ENCODE peak calls at places on chromosomes 13 and 19, in four cellular contexts. T is WTC11, M is H1, P is K562. X is an unnamed sample.
A peak's percentile ranks its signal among the peaks of the same experiment; 100 is the strongest.

GRCh38 chr13:110306340-110306959 is 507 bp downstream of the COL4A1 start:
- DNase-seq in M (no peak), P (no peak), T (peak; percentile 51), X (peak; percentile 64)

GRCh38 chr13:59012731-59013130 is 1151.0 kb downstream of the DIAPH3 start:
- DNase-seq in T (peak; percentile 26), P (no peak), M (no peak), X (no peak)

GRCh38 chr19:13794388-13794751 is 873 bp upstream of the ZSWIM4 start:
- DNase-seq in M (no peak), P (no peak), T (no peak), X (no peak)

GRCh38 chr19:54817670-54818536 is 1.6 kb downstream of the KIR3DL1 start:
- DNase-seq in M (no peak), T (no peak), P (no peak), X (no peak)

GRCh38 chr19:54439174-54439851 is 9.7 kb upstream of the LENG8 start:
- DNase-seq in T (peak; percentile 79), M (no peak), P (peak; percentile 47), X (peak; percentile 63)

GRCh38 chr13:110209950-110210603 is 96.9 kb downstream of the COL4A1 start:
- DNase-seq in P (no peak), T (no peak), M (no peak), X (no peak)

GRCh38 chr19:4390862-4391693 is 9.3 kb downstream of the SH3GL1 start:
- DNase-seq in M (no peak), P (no peak), T (no peak), X (no peak)

GRCh38 chr13:113854238-113855011 is 9.5 kb downstream of the GAS6 start:
- DNase-seq in T (no peak), M (no peak), P (no peak), X (no peak)

GRCh38 chr19:14843587-14843986 is 5.1 kb downstream of the OR7A10 start:
- DNase-seq in M (no peak), P (no peak), T (no peak), X (no peak)

GRCh38 chr13:62356977-62357376 is 941.3 kb upstream of the PCDH20 start:
- DNase-seq in P (no peak), M (no peak), T (no peak), X (no peak)

GRCh38 chr19:15280915-15281683 is 48.9 kb upstream of the EPHX3 start:
- DNase-seq in P (peak; percentile 66), M (no peak), T (no peak), X (peak; percentile 70)

GRCh38 chr19:42401365-42402303 is 11.5 kb upstream of the CNFN start:
- DNase-seq in M (peak; percentile 78), P (peak; percentile 81), T (peak; percentile 89), X (peak; percentile 90)

DNA sequence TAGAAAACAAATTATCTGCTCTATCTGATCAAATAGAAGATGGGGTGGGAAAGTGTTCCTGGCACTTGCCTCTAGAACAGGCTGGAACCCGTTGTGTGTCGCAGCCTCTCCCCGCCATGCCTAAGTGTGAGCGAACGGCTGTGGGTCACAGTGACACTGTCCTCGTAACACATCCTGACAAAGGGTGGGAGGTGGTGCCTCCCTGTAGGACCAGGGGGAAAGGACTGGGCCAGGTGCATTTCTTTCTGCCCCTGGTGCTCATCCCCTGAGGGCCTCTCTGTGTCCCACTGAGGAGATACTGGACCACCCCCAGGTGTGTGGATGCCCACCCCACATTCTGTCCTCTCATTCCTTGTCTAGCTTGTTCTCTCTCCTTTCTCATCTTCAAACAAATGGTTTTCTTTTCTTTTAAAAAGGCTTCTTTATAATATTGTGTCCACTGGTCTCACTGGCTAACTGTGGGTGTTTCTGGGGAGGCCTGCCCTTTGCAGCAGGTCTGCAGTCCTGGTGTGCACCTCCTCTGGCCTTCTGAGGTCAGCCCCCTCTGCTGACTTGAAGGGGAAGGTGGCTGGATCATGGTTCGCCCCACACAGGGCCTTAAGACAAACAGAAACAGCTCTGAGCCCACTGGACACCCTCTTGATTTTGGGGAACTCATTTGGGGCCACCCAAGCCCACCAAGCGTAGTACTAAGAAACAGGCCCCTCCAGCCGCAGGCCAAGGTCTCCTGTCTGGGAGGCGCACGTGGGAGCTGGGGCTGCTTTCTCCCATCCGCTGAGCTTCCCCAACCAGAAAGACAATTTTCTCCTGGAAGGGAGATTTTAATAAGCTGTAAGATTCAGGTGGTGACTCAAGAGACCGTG is 152.5 kb upstream of the SOX1 start:
- DNase-seq in M (no peak), T (peak; percentile 5), P (no peak), X (no peak)
- TF ChIP-seq TEAD4 in M (no peak), T (no peak), P (no peak), X (no peak)

DNA sequence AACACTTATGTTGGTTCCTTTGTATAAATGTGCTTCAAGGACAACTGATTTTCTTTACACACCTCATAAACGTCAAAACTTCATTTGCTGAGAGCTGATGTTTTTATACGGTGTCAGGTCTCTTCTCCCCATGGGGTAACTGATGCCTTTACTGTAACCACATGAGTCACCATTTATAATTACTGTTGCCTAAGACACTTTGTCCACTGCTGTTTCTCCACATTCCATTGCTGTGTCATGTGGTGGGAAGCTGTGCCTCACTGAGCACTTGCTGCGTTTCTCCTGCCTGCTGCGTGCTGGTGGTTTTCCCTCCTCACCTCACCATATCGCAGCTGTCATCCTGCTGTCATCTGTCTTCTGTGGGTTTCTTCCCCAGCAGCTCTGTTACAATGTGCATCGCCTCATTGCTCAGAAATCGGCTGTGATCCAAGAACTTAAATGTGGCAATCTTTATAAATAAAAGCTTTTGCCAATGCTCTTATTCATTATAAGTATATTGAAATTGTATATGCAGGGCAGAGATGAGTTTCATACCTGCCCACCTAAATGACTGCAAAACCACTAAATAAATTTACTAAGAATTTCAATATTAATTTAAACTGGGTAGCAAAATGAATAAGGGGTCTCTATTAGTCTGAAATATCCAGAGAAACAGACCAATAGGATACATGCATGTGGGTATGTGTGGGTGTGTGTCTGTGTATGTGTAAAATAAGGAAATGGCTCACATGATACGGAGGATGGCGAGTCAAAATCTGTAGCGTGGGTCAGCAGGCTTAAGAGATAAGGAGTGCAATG is 547.0 kb upstream of the SLITRK5 start:
- DNase-seq in M (peak; percentile 19), P (peak; percentile 48), T (peak; percentile 16), X (no peak)
- TF ChIP-seq TEAD4 in M (peak; percentile 86), P (no peak), T (no peak), X (no peak)

DNA sequence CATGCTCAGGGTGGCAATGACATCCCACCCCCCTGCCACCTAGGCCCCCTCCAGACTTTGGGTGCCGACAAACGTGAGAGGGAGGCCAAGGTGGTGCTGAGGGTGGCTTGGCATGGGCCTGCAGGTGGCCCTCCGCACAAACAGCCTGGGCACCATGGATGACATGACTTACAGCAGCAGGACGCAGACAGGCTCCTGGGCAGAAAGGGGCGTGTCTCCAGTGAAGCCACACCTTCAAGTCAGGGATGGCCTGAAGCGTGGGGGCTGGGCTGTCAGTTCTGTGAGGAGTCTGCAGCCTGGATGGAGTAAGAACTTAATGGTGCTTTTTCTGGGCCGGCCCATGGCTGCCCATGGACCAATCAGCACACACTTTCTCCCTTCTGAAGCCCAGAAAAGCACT is 25.3 kb downstream of the POMP start:
- DNase-seq in T (peak; percentile 91), P (peak; percentile 45), M (peak; percentile 68), X (no peak)
- TF ChIP-seq TEAD4 in T (no peak), P (no peak), M (no peak), X (no peak)

GRCh38 chr13:40660270-40660669 is 6.2 kb downstream of the FOXO1 start:
- DNase-seq in M (no peak), P (no peak), T (no peak), X (no peak)
- TF ChIP-seq TEAD4 in M (no peak), P (no peak), T (no peak), X (no peak)

DNA sequence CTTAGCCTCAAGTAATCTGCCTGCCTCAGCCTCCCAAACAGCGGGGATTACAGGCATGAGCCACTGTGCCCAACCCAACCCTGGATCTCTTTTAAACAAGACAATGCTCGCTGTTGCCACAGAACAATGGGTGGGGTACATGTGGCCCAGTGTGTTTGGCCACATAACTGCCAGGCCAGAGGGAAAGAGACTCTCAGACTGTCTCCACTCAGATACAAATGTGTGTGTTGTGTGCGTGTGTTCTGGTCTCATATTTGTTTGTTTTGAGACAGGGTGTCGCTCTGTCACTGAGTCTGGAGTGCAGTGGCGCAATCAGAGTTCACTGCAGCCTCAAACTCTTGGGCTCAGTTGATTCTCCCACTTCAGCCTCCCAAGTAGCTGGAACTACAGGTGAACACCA is 25.8 kb downstream of the LDLR start:
- DNase-seq in T (no peak), M (no peak), P (no peak), X (no peak)
- TF ChIP-seq TEAD4 in T (no peak), M (no peak), P (no peak), X (no peak)

DNA sequence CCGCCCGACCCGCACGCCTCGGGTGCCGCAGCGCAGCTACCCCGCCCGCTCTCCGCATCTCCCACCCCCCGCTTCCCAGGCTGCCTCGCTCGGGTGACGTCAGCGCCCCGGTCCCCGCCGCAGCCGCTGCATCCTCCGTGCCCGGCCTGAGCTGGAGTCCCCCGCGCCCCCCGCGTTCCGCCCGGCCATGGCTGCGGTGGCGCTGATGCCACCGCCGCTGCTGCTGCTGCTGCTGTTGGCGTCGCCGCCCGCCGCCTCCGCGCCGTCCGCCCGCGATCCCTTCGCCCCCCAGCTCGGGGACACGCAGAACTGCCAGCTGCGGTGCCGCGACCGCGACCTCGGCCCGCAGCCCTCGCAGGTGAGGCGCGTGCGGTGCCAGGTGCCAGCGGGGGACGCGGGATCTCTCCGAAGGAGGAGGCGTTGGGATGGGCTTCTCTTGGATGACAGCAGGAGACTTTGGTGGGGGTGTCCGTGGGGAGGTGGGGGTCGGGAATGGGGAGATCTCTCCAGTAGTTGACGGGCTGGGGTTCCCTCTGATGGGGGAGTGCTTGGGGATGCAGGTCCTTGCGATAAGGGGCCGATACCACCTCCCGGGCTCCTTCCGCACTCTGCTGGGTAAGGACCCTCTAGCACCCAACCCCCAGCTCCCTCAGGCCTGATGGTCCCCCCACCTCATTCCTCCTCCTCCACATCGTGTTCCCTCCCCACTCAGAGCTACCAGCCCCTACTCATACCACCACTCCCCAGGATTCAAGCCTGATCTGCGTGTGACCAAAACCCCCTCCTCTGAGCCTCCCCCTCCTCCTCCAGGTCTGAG is at the start of gene TMEM59L:
- DNase-seq in P (no peak), T (peak; percentile 60), M (no peak), X (peak; percentile 95)
- TF ChIP-seq TEAD4 in P (no peak), T (no peak), M (no peak), X (no peak)

X was measured in SK-N-SH.